ENCODE peak calls at places on chromosomes 3 and 15, in six cellular contexts. J is lower lobe of right lung, N is GM12864, W is ELR, D is H54, U is cardiac muscle cell. L is an unnamed sample.

GRCh38 chr3:129605593-129606521 is 619 bp downstream of the PLXND1 start:
- DNase-seq in U (peak; percentile 67), J (peak; percentile 73), N (no peak), W (peak; percentile 54), D (peak; percentile 85), L (no peak)

GRCh38 chr15:69131362-69132215 is 28.8 kb upstream of the GLCE start:
- DNase-seq in W (no peak), D (no peak), N (no peak), U (no peak), J (peak; percentile 55), L (no peak)

GRCh38 chr15:58260911-58261267 is 122.7 kb downstream of the AQP9 start:
- DNase-seq in D (no peak), W (peak; percentile 24), J (no peak), N (no peak), U (no peak), L (no peak)

GRCh38 chr15:45449878-45450277 is 71.5 kb upstream of the GATM start:
- DNase-seq in W (no peak), D (no peak), U (no peak), J (peak; percentile 89), N (no peak), L (peak; percentile 82)

GRCh38 chr3:9862391-9863235 is 17.4 kb downstream of the CIDEC start:
- DNase-seq in U (peak; percentile 82), J (peak; percentile 79), W (peak; percentile 71), N (no peak), D (no peak), L (peak; percentile 89)

GRCh38 chr3:65492249-65492648 is 546.5 kb downstream of the MAGI1 start:
- DNase-seq in N (no peak), U (no peak), D (no peak), W (no peak), J (no peak), L (no peak)

GRCh38 chr15:62469874-62470688 is 305.0 kb upstream of the C2CD4B start:
- DNase-seq in N (no peak), W (peak; percentile 80), U (no peak), J (no peak), D (peak; percentile 57), L (no peak)

GRCh38 chr3:152205097-152205593 is 63.6 kb upstream of the MBNL1 start:
- DNase-seq in D (no peak), N (no peak), U (no peak), W (no peak), J (no peak), L (no peak)

GRCh38 chr3:53764376-53764775 is 81.8 kb downstream of the CHDH start:
- DNase-seq in N (no peak), U (no peak), D (no peak), W (no peak), J (peak; percentile 71), L (no peak)

GRCh38 chr3:54781728-54782127 is 146.1 kb downstream of the LRTM1 start:
- DNase-seq in N (no peak), U (peak; percentile 37), D (no peak), W (no peak), J (no peak), L (no peak)

GRCh38 chr3:632571-633170 is 436.1 kb downstream of the CHL1 start:
- DNase-seq in J (no peak), N (peak; percentile 37), U (peak; percentile 81), D (peak; percentile 6), W (peak; percentile 36), L (no peak)

L was measured in kidney.